ENCODE peak calls at places on chromosomes 5 and 9, in four cellular contexts. One of them, this sample, is unnamed.
A peak's percentile ranks its signal among the peaks of the same experiment; 100 is the strongest.

GRCh38 chr5:98639258-98639657 is 134.2 kb upstream of the RGMB start:
- DNase-seq in HCT116: no peak
- DNase-seq in spleen: no peak
- DNase-seq in Panc1: no peak
- DNase-seq in this sample: no peak

GRCh38 chr5:125274938-125275759 is 528.7 kb upstream of the ZNF608 start:
- DNase-seq in spleen: no peak
- DNase-seq in Panc1: no peak
- DNase-seq in HCT116: no peak
- DNase-seq in this sample: no peak

GRCh38 chr9:114845373-114845772 is 39.5 kb upstream of the TNFSF15 start:
- DNase-seq in HCT116: no peak
- DNase-seq in Panc1: no peak
- DNase-seq in spleen: no peak
- DNase-seq in this sample: no peak

GRCh38 chr5:164475339-164475977 is 970.0 kb downstream of the MAT2B start:
- DNase-seq in Panc1: no peak
- DNase-seq in spleen: no peak
- DNase-seq in HCT116: no peak
- DNase-seq in this sample: no peak

GRCh38 chr9:109120204-109120789 is 550 bp upstream of the TMEM245 start:
- DNase-seq in HCT116: no peak
- DNase-seq in spleen: no peak
- DNase-seq in Panc1: no peak
- DNase-seq in this sample: no peak

GRCh38 chr5:122093861-122094650 is 16.0 kb upstream of the LOX start:
- DNase-seq in spleen: no peak
- DNase-seq in HCT116: no peak
- DNase-seq in Panc1: no peak
- DNase-seq in this sample: no peak

GRCh38 chr5:30879887-30880286 is 313.6 kb upstream of the CDH6 start:
- DNase-seq in HCT116: no peak
- DNase-seq in spleen: no peak
- DNase-seq in Panc1: no peak
- DNase-seq in this sample: no peak

GRCh38 chr5:14172149-14172795 is 29.1 kb downstream of the TRIO start:
- DNase-seq in HCT116: no peak
- DNase-seq in spleen: no peak
- DNase-seq in Panc1: no peak
- DNase-seq in this sample: no peak

GRCh38 chr9:89601306-89601705 is 3.5 kb upstream of the GADD45G start:
- DNase-seq in Panc1: no peak
- DNase-seq in spleen: no peak
- DNase-seq in HCT116: no peak
- DNase-seq in this sample: no peak

GRCh38 chr5:178440163-178440545 is 150.0 kb downstream of the COL23A1 start:
- DNase-seq in HCT116: no peak
- DNase-seq in Panc1: no peak
- DNase-seq in spleen: no peak
- DNase-seq in this sample: no peak

GRCh38 chr9:77604316-77604715 is 43.8 kb downstream of the GNA14 start:
- DNase-seq in HCT116: no peak
- DNase-seq in Panc1: no peak
- DNase-seq in spleen: no peak
- DNase-seq in this sample: no peak

GRCh38 chr9:99192786-99193465 is 28.8 kb downstream of the ALG2 start:
- DNase-seq in HCT116: no peak
- DNase-seq in Panc1: no peak
- DNase-seq in spleen: no peak
- DNase-seq in this sample: no peak

GRCh38 chr9:116141864-116142561 is 11.6 kb upstream of the PAPPA start:
- DNase-seq in spleen: no peak
- DNase-seq in Panc1: no peak
- DNase-seq in HCT116: no peak
- DNase-seq in this sample: no peak

GRCh38 chr5:175798626-175799025 is 72.8 kb upstream of the CPLX2 start:
- DNase-seq in Panc1: no peak
- DNase-seq in HCT116: no peak
- DNase-seq in spleen: no peak
- DNase-seq in this sample: no peak

GRCh38 chr9:36110434-36110833 is 26.1 kb upstream of the GLIPR2 start:
- DNase-seq in HCT116: no peak
- DNase-seq in Panc1: no peak
- DNase-seq in spleen: no peak
- DNase-seq in this sample: no peak
- H3K36me3 ChIP-seq in HCT116: no peaks in the 10 kb centered on the region
- H3K36me3 ChIP-seq in Panc1: no peaks in the 10 kb centered on the region
- H3K36me3 ChIP-seq in spleen: no peaks in the 10 kb centered on the region
- H3K36me3 ChIP-seq in this sample: no peaks in the 10 kb centered on the region

DNA sequence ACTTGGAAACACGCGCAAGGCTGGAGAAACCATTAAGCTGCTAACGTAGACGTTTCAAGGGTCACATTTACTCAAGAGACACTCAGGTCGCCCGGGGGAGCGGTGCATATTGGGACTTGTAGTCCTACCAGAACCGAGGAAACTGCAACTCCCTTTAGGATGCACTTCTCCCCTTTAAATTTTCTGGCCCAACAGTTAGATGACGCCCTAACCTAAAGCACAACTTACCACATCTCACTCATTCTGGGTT is 384 bp upstream of the DMXL1 start:
- DNase-seq in spleen: peak; percentile 94
- DNase-seq in HCT116: no peak
- DNase-seq in Panc1: no peak
- DNase-seq in this sample: no peak
- TF ChIP-seq POLR2AphosphoS5 in spleen: no peak
- TF ChIP-seq POLR2AphosphoS5 in HCT116: no peak
- TF ChIP-seq POLR2AphosphoS5 in Panc1: peak; percentile 77
- TF ChIP-seq POLR2AphosphoS5 in this sample: no peak

GRCh38 chr9:124355941-124356744 is 59.1 kb downstream of the PSMB7 start:
- DNase-seq in Panc1: no peak
- DNase-seq in HCT116: no peak
- DNase-seq in spleen: no peak
- DNase-seq in this sample: no peak
- H3K36me3 ChIP-seq in Panc1: peaks cover 2% of the 10 kb centered on the region
- H3K36me3 ChIP-seq in HCT116: peaks cover 32% of the 10 kb centered on the region
- H3K36me3 ChIP-seq in spleen: peaks cover 2% of the 10 kb centered on the region
- H3K36me3 ChIP-seq in this sample: no peaks in the 10 kb centered on the region

GRCh38 chr5:92552206-92553160 is 1028.5 kb downstream of the NR2F1-AS1 start:
- DNase-seq in HCT116: peak; percentile 89
- DNase-seq in spleen: no peak
- DNase-seq in Panc1: peak; percentile 94
- DNase-seq in this sample: no peak
- TF ChIP-seq POLR2AphosphoS5 in HCT116: no peak
- TF ChIP-seq POLR2AphosphoS5 in spleen: no peak
- TF ChIP-seq POLR2AphosphoS5 in Panc1: peak; percentile 82
- TF ChIP-seq POLR2AphosphoS5 in this sample: no peak

DNA sequence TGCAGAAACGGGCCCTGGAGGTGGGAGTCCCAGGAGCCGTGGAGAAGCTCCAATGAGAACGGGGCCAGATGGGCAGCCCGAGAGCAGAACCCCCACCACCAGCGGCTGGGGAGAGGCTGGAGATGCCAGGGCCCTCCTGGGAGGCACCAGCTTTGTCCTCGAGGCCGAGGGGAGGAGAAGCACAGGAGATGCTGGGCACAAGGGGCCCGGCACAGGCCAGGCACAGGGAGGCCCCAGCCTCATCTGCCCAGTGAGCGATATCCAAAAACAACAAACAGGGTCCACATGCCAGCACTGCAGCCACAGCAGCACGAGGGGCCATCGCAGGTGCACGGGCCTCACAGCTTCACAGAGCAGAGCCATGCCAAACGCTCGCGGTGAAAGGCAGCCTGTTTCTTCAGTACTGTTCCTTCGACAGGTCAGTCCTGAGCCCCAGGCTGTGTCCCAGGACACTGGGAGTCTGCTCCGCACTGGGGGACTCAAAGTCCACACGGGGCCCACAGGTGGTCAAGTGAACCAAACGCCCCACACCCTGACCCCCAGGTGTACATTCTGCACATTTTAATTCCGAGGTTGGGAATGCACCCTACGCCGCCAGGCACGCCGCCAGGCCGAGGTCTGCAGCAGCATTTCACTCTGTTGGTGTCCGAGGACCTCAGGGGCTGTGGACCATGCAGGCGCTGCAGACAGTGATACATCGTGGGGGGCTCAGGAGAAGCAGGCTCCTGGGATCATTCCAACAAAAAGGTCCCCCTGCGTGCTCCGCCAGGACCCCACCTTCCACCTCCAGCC is 9.5 kb downstream of the LPCAT1 start:
- DNase-seq in Panc1: no peak
- DNase-seq in HCT116: no peak
- DNase-seq in spleen: peak; percentile 75
- DNase-seq in this sample: no peak
- H3K36me3 ChIP-seq in Panc1: no peaks in the 10 kb centered on the region
- H3K36me3 ChIP-seq in HCT116: peaks cover 21% of the 10 kb centered on the region
- H3K36me3 ChIP-seq in spleen: no peaks in the 10 kb centered on the region
- H3K36me3 ChIP-seq in this sample: no peaks in the 10 kb centered on the region

GRCh38 chr5:141475625-141476131 is at the start of gene PCDHGC3:
- DNase-seq in spleen: peak; percentile 88
- DNase-seq in Panc1: peak; percentile 74
- DNase-seq in HCT116: no peak
- DNase-seq in this sample: peak; percentile 94
- TF ChIP-seq POLR2AphosphoS5 in spleen: peak; percentile 81
- TF ChIP-seq POLR2AphosphoS5 in Panc1: no peak
- TF ChIP-seq POLR2AphosphoS5 in HCT116: no peak
- TF ChIP-seq POLR2AphosphoS5 in this sample: peak; percentile 90

This sample was measured in prostate gland.